ENCODE peak calls at places on chromosomes 3 and 15, in seven cellular contexts. W is glutamatergic neuron, J is suprapubic skin, Z is mammary epithelial cell, V is cardiac muscle cell, P is colonic mucosa, B is kidney epithelial cell. R is an unnamed sample.

GRCh38 chr3:119236756-119237155 is 3.9 kb downstream of the B4GALT4 start:
- DNase-seq in W (no peak), J (no peak), Z (no peak), V (no peak), P (no peak), B (no peak), R (no peak)

GRCh38 chr3:126952983-126953660 is 29.8 kb upstream of the PLXNA1 start:
- DNase-seq in W (peak), J (no peak), Z (no peak), V (no peak), P (no peak), B (no peak), R (no peak)

GRCh38 chr3:41430886-41431285 is 231.6 kb downstream of the CTNNB1 start:
- DNase-seq in W (no peak), J (no peak), Z (no peak), V (no peak), P (no peak), B (no peak), R (no peak)

GRCh38 chr3:32334675-32335074 is 57.0 kb upstream of the CMTM7 start:
- DNase-seq in W (no peak), J (no peak), Z (no peak), V (no peak), P (no peak), B (no peak), R (peak)

GRCh38 chr3:114643342-114643741 is 349.5 kb downstream of the TIGIT start:
- DNase-seq in W (no peak), J (no peak), Z (peak), V (no peak), P (no peak), B (no peak), R (no peak)

GRCh38 chr3:129619726-129620162 is 13.3 kb upstream of the PLXND1 start:
- DNase-seq in W (no peak), J (peak), Z (no peak), V (no peak), P (no peak), B (no peak), R (no peak)

GRCh38 chr15:71448688-71449114 is 333.4 kb downstream of the THSD4 start:
- DNase-seq in W (peak), J (no peak), Z (peak), V (peak), P (peak), B (no peak), R (peak)

GRCh38 chr3:186307594-186307993 is 54.4 kb downstream of the DGKG start:
- DNase-seq in W (no peak), J (no peak), Z (no peak), V (peak), P (no peak), B (no peak), R (peak)

GRCh38 chr3:123282461-123282860 is 80.7 kb downstream of the SEC22A start:
- DNase-seq in W (no peak), J (no peak), Z (no peak), V (no peak), P (no peak), B (no peak), R (no peak)

GRCh38 chr15:95682129-95682528 is 648.4 kb upstream of the NR2F2 start:
- DNase-seq in W (no peak), J (no peak), Z (no peak), V (no peak), P (no peak), B (no peak), R (no peak)

GRCh38 chr3:43379343-43379742 is 93.0 kb downstream of the SNRK start:
- DNase-seq in W (no peak), J (no peak), Z (no peak), V (no peak), P (no peak), B (no peak), R (no peak)

GRCh38 chr15:56532766-56533455 is 68.0 kb upstream of the MNS1 start:
- DNase-seq in W (no peak), J (no peak), Z (no peak), V (peak), P (no peak), B (no peak), R (no peak)

GRCh38 chr3:21672303-21672702 is 78.7 kb downstream of the ZNF385D start:
- DNase-seq in W (no peak), J (no peak), Z (peak), V (no peak), P (no peak), B (peak), R (no peak)

GRCh38 chr3:9172851-9173320 is 76.6 kb downstream of the SRGAP3 start:
- DNase-seq in W (no peak), J (no peak), Z (peak), V (no peak), P (no peak), B (no peak), R (no peak)

GRCh38 chr15:54659668-54660067 is 537.1 kb downstream of the RSL24D1 start:
- DNase-seq in W (no peak), J (no peak), Z (no peak), V (no peak), P (peak), B (no peak), R (no peak)

GRCh38 chr3:47323431-47324277 is 40.9 kb downstream of the KLHL18 start:
- DNase-seq in W (no peak), J (no peak), Z (peak), V (no peak), P (no peak), B (no peak), R (no peak)

GRCh38 chr3:10522646-10523303 is 17.4 kb upstream of the ATP2B2 start:
- DNase-seq in W (no peak), J (peak), Z (no peak), V (no peak), P (no peak), B (no peak), R (no peak)

GRCh38 chr15:101167791-101168462 is 83.9 kb downstream of the CHSY1 start:
- DNase-seq in W (no peak), J (peak), Z (peak), V (no peak), P (peak), B (peak), R (peak)

GRCh38 chr3:27456554-27456953 is 27.6 kb downstream of the SLC4A7 start:
- DNase-seq in W (no peak), J (no peak), Z (no peak), V (no peak), P (no peak), B (no peak), R (no peak)

GRCh38 chr3:8143186-8143585 is 358.4 kb upstream of the LMCD1 start:
- DNase-seq in W (no peak), J (no peak), Z (no peak), V (no peak), P (no peak), B (no peak), R (no peak)

GRCh38 chr3:111073186-111073585 is 1.6 kb downstream of the NECTIN3 start:
- DNase-seq in W (no peak), J (no peak), Z (peak), V (peak), P (no peak), B (no peak), R (no peak)

GRCh38 chr15:101545548-101546505 is 56.3 kb upstream of the PCSK6 start:
- DNase-seq in W (no peak), J (no peak), Z (no peak), V (no peak), P (no peak), B (no peak), R (no peak)

GRCh38 chr3:187567026-187567425 is 103.2 kb downstream of the SST start:
- DNase-seq in W (no peak), J (no peak), Z (peak), V (no peak), P (no peak), B (no peak), R (no peak)

GRCh38 chr3:107545680-107546120 is 22.9 kb downstream of the BBX start:
- DNase-seq in W (no peak), J (no peak), Z (peak), V (no peak), P (no peak), B (no peak), R (no peak)

GRCh38 chr3:11335056-11335608 is 62.9 kb downstream of the ATG7 start:
- DNase-seq in W (no peak), J (no peak), Z (peak), V (peak), P (peak), B (peak), R (peak)

GRCh38 chr3:49351521-49352011 is 6.6 kb downstream of the GPX1 start:
- DNase-seq in W (no peak), J (no peak), Z (peak), V (no peak), P (no peak), B (peak), R (no peak)

GRCh38 chr15:80689297-80689696 is 5.8 kb upstream of the ABHD17C start:
- DNase-seq in W (no peak), J (no peak), Z (no peak), V (no peak), P (no peak), B (no peak), R (no peak)

GRCh38 chr3:72329354-72329753 is 518.9 kb downstream of the SHQ1 start:
- DNase-seq in W (no peak), J (no peak), Z (no peak), V (peak), P (no peak), B (no peak), R (no peak)

GRCh38 chr3:174619244-174619643 is 239.9 kb upstream of the NAALADL2 start:
- DNase-seq in W (no peak), J (no peak), Z (no peak), V (no peak), P (no peak), B (no peak), R (no peak)

GRCh38 chr15:64589435-64590084 is 129.2 kb downstream of the ZNF609 start:
- DNase-seq in W (no peak), J (no peak), Z (no peak), V (no peak), P (no peak), B (no peak), R (no peak)

GRCh38 chr3:170356596-170357175 is 829 bp upstream of the SKIL start:
- DNase-seq in W (no peak), J (peak), Z (peak), V (peak), P (peak), B (no peak), R (peak)

GRCh38 chr3:16064660-16065414 is 109.6 kb upstream of the GALNT15 start:
- DNase-seq in W (no peak), J (peak), Z (peak), V (no peak), P (peak), B (no peak), R (no peak)

GRCh38 chr15:75152382-75153079 is 49.2 kb upstream of the C15orf39 start:
- DNase-seq in W (no peak), J (no peak), Z (no peak), V (no peak), P (no peak), B (no peak), R (no peak)

GRCh38 chr3:65178703-65179102 is 490.9 kb upstream of the ADAMTS9 start:
- DNase-seq in W (no peak), J (no peak), Z (peak), V (no peak), P (no peak), B (peak), R (no peak)

GRCh38 chr3:164952966-164953365 is 125.3 kb downstream of the SI start:
- DNase-seq in W (no peak), J (no peak), Z (no peak), V (no peak), P (no peak), B (no peak), R (no peak)

GRCh38 chr3:54426431-54426830 is 304.1 kb downstream of the CACNA2D3 start:
- DNase-seq in W (no peak), J (no peak), Z (no peak), V (no peak), P (no peak), B (no peak), R (no peak)

GRCh38 chr3:186682734-186683133 is 16.9 kb downstream of the HRG start:
- DNase-seq in W (no peak), J (no peak), Z (no peak), V (no peak), P (no peak), B (no peak), R (no peak)

DNA sequence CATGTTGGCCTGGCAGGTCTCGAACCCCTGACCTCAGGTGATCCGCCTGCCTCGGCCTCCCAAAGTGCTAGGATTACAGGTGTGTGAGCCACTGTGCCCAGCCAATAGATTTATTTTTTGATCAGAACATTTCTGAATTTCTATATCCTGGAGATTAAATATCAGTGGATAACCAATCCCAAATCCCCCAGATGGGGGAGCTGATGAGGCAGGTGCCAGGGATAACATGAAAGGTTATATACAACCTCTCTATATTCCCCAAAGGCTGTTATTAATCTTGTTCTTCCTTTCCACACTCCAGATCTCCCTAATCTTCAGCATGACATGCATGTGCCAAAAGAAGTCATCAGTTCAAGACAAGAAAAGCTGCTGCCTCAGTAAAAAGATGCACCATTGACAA is 112.3 kb downstream of the WDR76 start:
- DNase-seq in W (no peak), J (no peak), Z (no peak), V (no peak), P (peak), B (no peak), R (peak)
- TF ChIP-seq CTCF in W (peak), J (no peak), Z (peak), V (peak), P (peak), B (peak), R (peak)

GRCh38 chr15:82804575-82804949 is 1.3 kb downstream of the FSD2 start:
- DNase-seq in W (no peak), J (no peak), Z (peak), V (peak), P (no peak), B (no peak), R (no peak)

GRCh38 chr15:82807920-82808633 is 1.4 kb upstream of the WHAMM start:
- DNase-seq in W (no peak), J (no peak), Z (no peak), V (no peak), P (no peak), B (no peak), R (no peak)

GRCh38 chr15:82808634-82809041 is 790 bp upstream of the WHAMM start:
- DNase-seq in W (no peak), J (no peak), Z (no peak), V (no peak), P (peak), B (no peak), R (no peak)

GRCh38 chr15:82803793-82804574 is 1.9 kb downstream of the FSD2 start:
- DNase-seq in W (peak), J (no peak), Z (no peak), V (no peak), P (no peak), B (no peak), R (no peak)

DNA sequence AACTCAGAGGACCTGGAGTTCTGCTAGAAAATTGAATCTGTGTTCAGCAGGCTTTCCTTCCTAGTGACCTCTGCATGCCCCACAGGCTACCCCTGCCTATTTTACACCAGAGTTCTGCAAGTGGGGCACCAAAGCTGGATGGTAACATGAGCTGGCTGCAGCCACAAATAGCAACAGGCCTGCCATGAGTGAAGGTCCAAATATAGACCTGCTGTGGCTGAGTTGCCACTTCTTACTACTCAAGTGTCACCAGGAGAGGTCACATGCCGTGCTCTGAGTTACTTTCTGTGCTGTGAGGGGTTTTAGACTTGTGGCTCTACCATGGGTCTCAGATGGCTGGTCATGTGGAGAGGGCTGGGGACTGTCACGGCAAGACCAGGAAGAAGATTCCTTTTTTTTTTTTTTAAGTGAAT is at the start of gene FSD2:
- DNase-seq in W (no peak), J (no peak), Z (no peak), V (peak), P (no peak), B (no peak), R (peak)
- TF ChIP-seq CTCF in W (no peak), J (no peak), Z (no peak), V (no peak), P (no peak), B (no peak), R (no peak)

DNA sequence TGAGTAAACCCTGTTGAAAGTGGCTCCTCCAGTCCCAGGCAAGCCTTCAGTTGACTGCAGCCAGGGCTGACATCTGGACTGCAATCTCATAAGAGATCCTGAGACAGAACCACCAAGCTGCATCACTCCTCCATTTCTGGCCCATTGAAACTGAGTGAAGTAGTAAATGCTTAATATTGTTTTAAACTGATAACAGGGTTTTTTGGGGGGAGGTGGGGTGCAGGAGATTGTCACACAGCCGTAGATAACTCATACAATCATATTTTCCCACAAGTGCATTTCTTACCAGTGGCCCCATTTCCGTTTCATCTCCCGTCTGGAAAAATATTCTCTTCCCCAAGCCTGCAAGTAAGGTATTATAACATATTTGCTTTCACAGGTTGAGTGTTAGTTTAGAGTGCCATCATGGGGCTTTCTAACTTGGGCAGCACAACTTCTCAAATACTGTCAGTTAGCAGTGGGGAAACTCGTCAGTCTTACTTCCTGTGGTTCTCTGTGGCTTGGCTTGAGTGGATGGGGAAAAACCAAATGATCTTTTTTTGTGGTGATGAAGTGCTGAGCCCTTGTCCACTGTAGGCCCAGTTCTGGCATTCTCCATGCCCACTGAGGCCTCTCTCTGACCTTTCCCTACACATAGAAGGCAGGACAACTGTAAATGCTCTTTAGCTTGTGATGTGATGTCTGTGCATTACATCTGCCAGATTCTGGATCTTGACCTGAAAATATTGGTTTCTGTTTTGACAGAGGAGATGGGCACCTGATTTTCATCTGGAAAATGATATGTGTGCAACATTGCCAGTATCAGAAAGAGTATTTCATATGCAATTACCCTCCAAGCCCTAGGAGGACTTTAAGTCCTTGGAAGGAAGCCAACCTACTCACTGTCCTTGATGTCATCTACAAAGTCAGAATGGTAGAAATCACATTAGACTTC is 90.1 kb upstream of the BHLHE40 start:
- DNase-seq in W (no peak), J (no peak), Z (no peak), V (no peak), P (no peak), B (no peak), R (peak)
- TF ChIP-seq CTCF in W (no peak), J (no peak), Z (no peak), V (no peak), P (no peak), B (no peak), R (peak)

GRCh38 chr3:39150170-39150802 is 3.1 kb downstream of the CSRNP1 start:
- DNase-seq in W (peak), J (no peak), Z (no peak), V (no peak), P (no peak), B (no peak), R (no peak)
- TF ChIP-seq CTCF in W (no peak), J (no peak), Z (peak), V (no peak), P (no peak), B (no peak), R (no peak)

GRCh38 chr3:109642042-109642441 is 304.7 kb upstream of the DPPA4 start:
- DNase-seq in W (no peak), J (no peak), Z (peak), V (no peak), P (no peak), B (no peak), R (no peak)

GRCh38 chr3:109644332-109644731 is 307.0 kb upstream of the DPPA4 start:
- DNase-seq in W (no peak), J (no peak), Z (no peak), V (no peak), P (no peak), B (no peak), R (no peak)

GRCh38 chr3:109643590-109643989 is 306.2 kb upstream of the DPPA4 start:
- DNase-seq in W (no peak), J (no peak), Z (peak), V (no peak), P (no peak), B (peak), R (no peak)

DNA sequence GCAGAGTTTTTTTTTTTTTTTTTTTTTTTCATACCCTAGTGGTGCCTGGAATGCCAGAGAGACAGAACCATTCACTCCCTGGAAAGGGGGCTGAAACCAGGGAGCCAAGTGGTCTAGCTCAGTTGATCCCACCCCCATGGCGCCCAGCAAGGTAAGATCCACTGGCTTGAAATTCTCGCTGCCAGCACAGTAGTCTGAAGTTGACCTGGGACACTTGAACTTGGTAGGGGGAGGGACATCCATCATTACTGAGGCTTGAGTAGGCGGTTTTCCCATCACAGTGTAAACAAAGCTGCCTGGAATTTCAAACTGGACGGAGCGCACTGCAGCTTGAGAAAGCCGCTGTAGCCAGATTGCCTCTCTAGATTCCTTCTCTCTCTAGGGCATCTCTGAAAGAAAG is 310.6 kb upstream of the DPPA4 start:
- DNase-seq in W (no peak), J (no peak), Z (no peak), V (no peak), P (no peak), B (no peak), R (no peak)
- TF ChIP-seq CTCF in W (no peak), J (no peak), Z (no peak), V (no peak), P (no peak), B (no peak), R (no peak)

R was measured in GM20000.